ENCODE peak calls at places on chromosomes 7 and 10, in eight cellular contexts. B, M, E, V, O, R, S and W are unnamed samples.

GRCh38 chr7:27080844-27081423 is 14.9 kb downstream of the HOXA1 start:
- DNase-seq in E (no peak), V (no peak), M (no peak), B (no peak), R (no peak), S (no peak), O (peak), W (no peak)

GRCh38 chr7:1087462-1087809 is 477 bp upstream of the GPER1 start:
- DNase-seq in O (peak), V (no peak), B (peak), M (no peak), R (peak), E (no peak), S (no peak), W (peak)

GRCh38 chr10:70334526-70335245 is 47.7 kb downstream of the LRRC20 start:
- DNase-seq in E (peak), M (no peak), V (no peak), R (no peak), B (no peak), O (no peak), S (no peak), W (no peak)

GRCh38 chr7:7103343-7104313 is 78.7 kb upstream of the C1GALT1 start:
- DNase-seq in R (peak), S (no peak), M (no peak), B (peak), E (peak), O (peak), V (no peak), W (peak)

GRCh38 chr7:31134246-31135188 is 82.4 kb downstream of the ADCYAP1R1 start:
- DNase-seq in M (peak), O (peak), R (peak), S (peak), B (peak), E (peak), V (peak), W (peak)

GRCh38 chr7:120550494-120551048 is 277.6 kb downstream of the KCND2 start:
- DNase-seq in S (no peak), E (no peak), R (peak), V (no peak), M (no peak), O (no peak), B (no peak), W (peak)

GRCh38 chr10:25689346-25690095 is 244.5 kb upstream of the MYO3A start:
- DNase-seq in M (no peak), E (no peak), V (no peak), R (no peak), O (no peak), S (no peak), B (no peak), W (no peak)

GRCh38 chr10:31291123-31291522 is 27.9 kb upstream of the ZEB1 start:
- DNase-seq in R (no peak), V (no peak), O (no peak), S (no peak), B (no peak), E (no peak), M (no peak), W (no peak)

GRCh38 chr10:120963053-120963533 is 111.9 kb downstream of the WDR11 start:
- DNase-seq in O (no peak), B (no peak), E (no peak), R (no peak), S (no peak), M (no peak), V (no peak), W (no peak)

GRCh38 chr10:86533328-86533727 is 11.7 kb upstream of the WAPL start:
- DNase-seq in M (no peak), S (no peak), B (no peak), R (no peak), V (no peak), O (no peak), E (no peak), W (no peak)

GRCh38 chr7:70072220-70072619 is 473.9 kb downstream of the AUTS2 start:
- DNase-seq in V (no peak), E (no peak), M (no peak), B (no peak), S (no peak), O (peak), R (peak), W (peak)

GRCh38 chr7:102289051-102289450 is 2.4 kb downstream of the SH2B2 start:
- DNase-seq in M (no peak), E (no peak), S (no peak), O (no peak), B (no peak), R (no peak), V (no peak), W (no peak)

GRCh38 chr10:47438857-47439474 is 44.9 kb downstream of the ANXA8 start:
- DNase-seq in B (peak), R (peak), E (peak), V (peak), O (peak), M (peak), S (no peak), W (peak)

GRCh38 chr7:123749537-123749857 is 694 bp upstream of the WASL start:
- DNase-seq in M (no peak), O (peak), S (no peak), R (no peak), B (no peak), E (no peak), V (no peak), W (peak)

GRCh38 chr7:134184767-134185166 is 57.6 kb downstream of the LRGUK start:
- DNase-seq in V (no peak), S (no peak), E (no peak), O (peak), B (no peak), M (no peak), R (no peak), W (peak)

GRCh38 chr7:97982647-97983046 is 7.3 kb downstream of the OCM2 start:
- DNase-seq in V (no peak), S (no peak), R (no peak), M (no peak), O (no peak), E (no peak), B (no peak), W (no peak)

DNA sequence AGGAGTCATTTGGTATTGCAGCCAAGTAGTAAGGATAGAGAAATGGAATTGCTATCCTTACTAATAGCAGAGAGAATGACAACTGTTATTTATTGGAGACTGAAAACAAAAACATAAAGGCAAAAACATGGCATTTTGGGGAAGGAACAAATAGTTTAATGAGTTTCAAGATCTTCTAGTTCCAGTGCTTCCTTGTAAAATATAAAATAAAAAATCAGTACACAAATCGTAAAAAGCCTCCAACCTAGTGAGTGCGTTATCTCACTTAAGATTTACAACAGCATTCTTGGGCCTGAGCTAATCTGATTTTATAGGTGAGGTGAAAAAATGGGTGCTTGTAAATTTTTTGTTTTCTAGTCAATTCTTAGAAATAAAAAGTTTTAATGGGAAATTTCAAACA is 3.3 kb downstream of the RBM33 start:
- DNase-seq in M (no peak), O (no peak), V (no peak), E (no peak), B (no peak), S (no peak), R (no peak), W (no peak)
- TF ChIP-seq CTCF in M (no peak), O (no peak), V (no peak), E (no peak), B (no peak), S (no peak), R (no peak), W (no peak)

DNA sequence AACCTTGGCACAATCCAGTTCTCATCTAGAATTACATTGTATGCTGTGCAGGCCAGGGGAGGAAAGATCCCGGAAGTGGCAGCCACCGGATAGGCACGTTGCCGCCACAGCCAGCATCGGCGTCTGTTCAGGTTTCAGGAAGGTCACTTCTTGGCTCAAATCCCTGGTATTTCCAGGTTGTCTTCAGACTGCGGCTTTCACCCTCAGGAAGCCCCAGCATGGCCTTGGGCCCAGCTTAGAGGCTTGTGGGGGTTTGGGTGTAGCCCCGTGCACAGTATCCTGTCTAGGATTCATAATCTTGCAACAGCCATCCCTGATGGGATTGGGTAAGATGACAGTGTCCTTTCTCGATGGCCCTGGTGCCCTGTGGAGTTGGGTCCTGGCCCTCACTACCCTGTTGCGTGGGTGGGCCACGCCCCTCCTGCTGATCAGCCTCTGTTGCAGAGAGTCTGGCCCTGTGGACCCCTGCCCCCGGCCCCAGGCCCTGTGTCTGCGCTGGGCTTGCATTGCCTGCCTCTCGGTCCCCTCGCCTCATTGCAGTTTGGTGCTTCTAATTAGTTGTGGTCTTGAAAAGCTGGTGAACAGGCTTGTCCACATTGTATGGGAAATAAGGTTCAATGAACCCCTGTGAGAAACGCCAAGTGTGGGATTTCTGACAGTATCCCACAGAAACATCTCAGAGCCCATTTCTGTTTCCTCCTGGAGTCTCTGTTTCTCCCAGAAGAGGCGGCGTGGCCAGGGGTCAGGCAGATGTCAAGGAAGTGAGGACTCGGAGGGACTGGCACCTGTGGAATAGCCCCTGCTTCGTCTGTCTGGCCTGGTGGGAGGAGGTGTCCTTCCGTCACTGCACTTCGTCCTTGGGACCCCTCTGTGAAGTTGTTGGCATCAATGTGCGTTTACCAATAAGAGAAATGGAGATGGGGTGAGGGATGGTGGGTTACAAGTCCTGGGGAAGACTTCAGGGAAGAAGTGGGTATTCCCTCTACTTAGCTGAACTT is 77.5 kb downstream of the MGMT start:
- DNase-seq in M (no peak), E (no peak), O (no peak), R (no peak), S (peak), V (no peak), B (no peak), W (no peak)
- TF ChIP-seq CTCF in M (no peak), E (no peak), O (no peak), R (no peak), S (no peak), V (no peak), B (no peak), W (no peak)

GRCh38 chr7:43108255-43109011 is 4.0 kb upstream of the HECW1 start:
- DNase-seq in O (peak), B (no peak), R (peak), V (peak), S (peak), E (peak), M (peak), W (peak)

GRCh38 chr7:43112941-43113621 is 634 bp downstream of the HECW1 start:
- DNase-seq in E (peak), S (peak), M (peak), B (no peak), V (peak), O (peak), R (peak), W (peak)

GRCh38 chr7:43113622-43114450 is 1.4 kb downstream of the HECW1 start:
- DNase-seq in E (no peak), B (no peak), V (no peak), M (no peak), R (no peak), O (no peak), S (no peak), W (no peak)

GRCh38 chr7:43112088-43112940 is at the start of gene HECW1:
- DNase-seq in S (no peak), E (peak), R (no peak), O (no peak), M (peak), V (peak), B (no peak), W (no peak)

GRCh38 chr7:43110790-43111362 is 1.6 kb upstream of the HECW1 start:
- DNase-seq in V (no peak), B (no peak), E (no peak), O (no peak), S (no peak), R (no peak), M (no peak), W (no peak)
- TF ChIP-seq CTCF in V (no peak), B (no peak), E (no peak), O (no peak), S (no peak), R (no peak), M (no peak), W (no peak)

GRCh38 chr7:116988363-116988989 is 35.2 kb downstream of the ST7 start:
- DNase-seq in S (no peak), E (no peak), R (no peak), M (no peak), B (no peak), O (no peak), V (no peak), W (peak)
- TF ChIP-seq CTCF in S (peak), E (no peak), R (peak), M (peak), B (peak), O (peak), V (peak), W (peak)

GRCh38 chr7:12685550-12685949 is 1.9 kb upstream of the ARL4A start:
- DNase-seq in S (no peak), O (peak), R (peak), E (no peak), V (peak), M (peak), B (no peak), W (peak)
- TF ChIP-seq CTCF in S (no peak), O (peak), R (peak), E (no peak), V (peak), M (peak), B (peak), W (peak)

GRCh38 chr7:46993396-46993795 is 588.5 kb downstream of the TNS3 start:
- DNase-seq in V (no peak), E (no peak), S (no peak), R (no peak), M (no peak), B (no peak), O (peak), W (peak)

GRCh38 chr7:46989247-46989646 is 592.7 kb downstream of the TNS3 start:
- DNase-seq in S (no peak), R (no peak), V (no peak), O (no peak), B (no peak), E (no peak), M (no peak), W (no peak)

GRCh38 chr7:46990761-46991160 is 591.1 kb downstream of the TNS3 start:
- DNase-seq in B (no peak), E (no peak), M (no peak), O (peak), R (no peak), S (no peak), V (no peak), W (peak)
- TF ChIP-seq CTCF in B (no peak), E (no peak), M (no peak), O (no peak), R (no peak), S (no peak), V (no peak), W (no peak)

DNA sequence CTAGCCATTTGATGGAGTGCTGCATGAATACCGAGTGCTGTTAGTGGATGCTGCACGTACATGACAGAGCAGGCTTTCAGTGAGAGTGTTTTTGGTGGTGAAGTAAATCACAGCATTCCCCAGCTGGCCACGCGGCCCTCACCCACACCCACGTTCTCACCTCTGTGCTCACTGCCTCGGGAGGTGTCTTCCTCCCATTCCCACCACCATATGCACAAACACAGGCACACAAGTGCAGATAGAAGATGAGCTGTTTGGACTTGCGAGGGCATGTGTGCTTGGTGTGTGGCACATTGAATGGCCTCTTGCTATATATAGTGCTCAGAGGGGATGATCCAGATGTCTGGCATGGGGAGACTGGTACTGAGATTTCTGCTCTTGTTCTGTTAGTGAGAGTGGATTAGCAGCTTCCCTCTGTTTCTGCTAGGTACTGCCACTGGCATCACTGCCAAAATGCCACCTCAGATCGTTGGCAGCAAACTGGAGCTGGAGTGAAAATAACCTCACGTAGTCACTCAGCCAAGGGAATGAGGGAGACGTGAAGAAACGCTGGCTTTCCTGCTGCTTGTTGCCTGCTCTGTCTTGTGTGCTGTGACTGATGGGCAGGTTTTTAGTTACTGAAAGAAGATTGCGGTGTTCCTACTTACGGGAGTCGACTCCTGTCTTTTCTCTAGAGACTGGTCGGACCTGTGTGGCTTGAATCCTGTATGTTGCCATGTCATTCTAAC is 19.1 kb downstream of the DNAJB6 start:
- DNase-seq in E (no peak), M (no peak), B (no peak), V (no peak), S (peak), R (peak), O (peak), W (peak)
- TF ChIP-seq CTCF in E (no peak), M (no peak), B (no peak), V (no peak), S (no peak), R (no peak), O (no peak), W (no peak)